ENCODE peak calls at places on chromosomes 6 and 20, in nine cellular contexts. One of them, this sample, is unnamed.

GRCh38 chr20:504632-505075 is 38.9 kb downstream of the CSNK2A1 start:
- DNase-seq in stimulated activated CD8-positive, alpha-beta memory T cell treated with anti-CD3 and anti-CD28 coated beads, Interleukin-15, amount 100 ng/mL, for 24 hours: no peak
- DNase-seq in stimulated activated naive CD8-positive, alpha-beta T cell treated with anti-CD3 and anti-CD28 coated beads, Interleukin-15, Interleukin-2, amounts not matched to agents 100 U/mL and 50 U/mL, for 24 hours: no peak
- DNase-seq in GM04504: no peak
- DNase-seq in GDM1: no peak
- DNase-seq in naive thymus-derived CD8-positive, alpha-beta T cell: no peak
- DNase-seq in Calu3: no peak
- DNase-seq in NCI-H1930: no peak
- DNase-seq in activated T-cell treated with anti-CD3 and anti-CD28 coated beads, Interleukin-2, amount 50 U/mL, for 48 hours: no peak
- DNase-seq in this sample: no peak

GRCh38 chr20:44342240-44342639 is 5.4 kb downstream of the R3HDML start:
- DNase-seq in stimulated activated CD8-positive, alpha-beta memory T cell treated with anti-CD3 and anti-CD28 coated beads, Interleukin-15, amount 100 ng/mL, for 24 hours: no peak
- DNase-seq in stimulated activated naive CD8-positive, alpha-beta T cell treated with anti-CD3 and anti-CD28 coated beads, Interleukin-15, Interleukin-2, amounts not matched to agents 100 U/mL and 50 U/mL, for 24 hours: no peak
- DNase-seq in GM04504: no peak
- DNase-seq in GDM1: no peak
- DNase-seq in naive thymus-derived CD8-positive, alpha-beta T cell: no peak
- DNase-seq in Calu3: no peak
- DNase-seq in NCI-H1930: no peak
- DNase-seq in activated T-cell treated with anti-CD3 and anti-CD28 coated beads, Interleukin-2, amount 50 U/mL, for 48 hours: no peak
- DNase-seq in this sample: no peak

GRCh38 chr6:16670183-16670582 is 91.1 kb downstream of the ATXN1 start:
- DNase-seq in stimulated activated CD8-positive, alpha-beta memory T cell treated with anti-CD3 and anti-CD28 coated beads, Interleukin-15, amount 100 ng/mL, for 24 hours: no peak
- DNase-seq in stimulated activated naive CD8-positive, alpha-beta T cell treated with anti-CD3 and anti-CD28 coated beads, Interleukin-15, Interleukin-2, amounts not matched to agents 100 U/mL and 50 U/mL, for 24 hours: no peak
- DNase-seq in GM04504: no peak
- DNase-seq in GDM1: no peak
- DNase-seq in naive thymus-derived CD8-positive, alpha-beta T cell: no peak
- DNase-seq in Calu3: peak
- DNase-seq in NCI-H1930: no peak
- DNase-seq in activated T-cell treated with anti-CD3 and anti-CD28 coated beads, Interleukin-2, amount 50 U/mL, for 48 hours: no peak
- DNase-seq in this sample: no peak

GRCh38 chr20:51310216-51310615 is 232.3 kb downstream of the NFATC2 start:
- DNase-seq in stimulated activated CD8-positive, alpha-beta memory T cell treated with anti-CD3 and anti-CD28 coated beads, Interleukin-15, amount 100 ng/mL, for 24 hours: no peak
- DNase-seq in stimulated activated naive CD8-positive, alpha-beta T cell treated with anti-CD3 and anti-CD28 coated beads, Interleukin-15, Interleukin-2, amounts not matched to agents 100 U/mL and 50 U/mL, for 24 hours: no peak
- DNase-seq in GM04504: no peak
- DNase-seq in GDM1: no peak
- DNase-seq in naive thymus-derived CD8-positive, alpha-beta T cell: no peak
- DNase-seq in Calu3: no peak
- DNase-seq in NCI-H1930: no peak
- DNase-seq in activated T-cell treated with anti-CD3 and anti-CD28 coated beads, Interleukin-2, amount 50 U/mL, for 48 hours: no peak
- DNase-seq in this sample: no peak

GRCh38 chr6:45297302-45297701 is 30.8 kb upstream of the RUNX2 start:
- DNase-seq in stimulated activated CD8-positive, alpha-beta memory T cell treated with anti-CD3 and anti-CD28 coated beads, Interleukin-15, amount 100 ng/mL, for 24 hours: no peak
- DNase-seq in stimulated activated naive CD8-positive, alpha-beta T cell treated with anti-CD3 and anti-CD28 coated beads, Interleukin-15, Interleukin-2, amounts not matched to agents 100 U/mL and 50 U/mL, for 24 hours: no peak
- DNase-seq in GM04504: no peak
- DNase-seq in GDM1: no peak
- DNase-seq in naive thymus-derived CD8-positive, alpha-beta T cell: no peak
- DNase-seq in Calu3: no peak
- DNase-seq in NCI-H1930: no peak
- DNase-seq in activated T-cell treated with anti-CD3 and anti-CD28 coated beads, Interleukin-2, amount 50 U/mL, for 48 hours: no peak
- DNase-seq in this sample: no peak

GRCh38 chr20:32158943-32159660 is 48.4 kb downstream of the PLAGL2 start:
- DNase-seq in stimulated activated CD8-positive, alpha-beta memory T cell treated with anti-CD3 and anti-CD28 coated beads, Interleukin-15, amount 100 ng/mL, for 24 hours: no peak
- DNase-seq in stimulated activated naive CD8-positive, alpha-beta T cell treated with anti-CD3 and anti-CD28 coated beads, Interleukin-15, Interleukin-2, amounts not matched to agents 100 U/mL and 50 U/mL, for 24 hours: no peak
- DNase-seq in GM04504: no peak
- DNase-seq in GDM1: no peak
- DNase-seq in naive thymus-derived CD8-positive, alpha-beta T cell: no peak
- DNase-seq in Calu3: no peak
- DNase-seq in NCI-H1930: no peak
- DNase-seq in activated T-cell treated with anti-CD3 and anti-CD28 coated beads, Interleukin-2, amount 50 U/mL, for 48 hours: peak
- DNase-seq in this sample: no peak

GRCh38 chr6:5471044-5471443 is 209.7 kb downstream of the FARS2 start:
- DNase-seq in stimulated activated CD8-positive, alpha-beta memory T cell treated with anti-CD3 and anti-CD28 coated beads, Interleukin-15, amount 100 ng/mL, for 24 hours: no peak
- DNase-seq in stimulated activated naive CD8-positive, alpha-beta T cell treated with anti-CD3 and anti-CD28 coated beads, Interleukin-15, Interleukin-2, amounts not matched to agents 100 U/mL and 50 U/mL, for 24 hours: peak
- DNase-seq in GM04504: peak
- DNase-seq in GDM1: peak
- DNase-seq in naive thymus-derived CD8-positive, alpha-beta T cell: peak
- DNase-seq in Calu3: no peak
- DNase-seq in NCI-H1930: peak
- DNase-seq in activated T-cell treated with anti-CD3 and anti-CD28 coated beads, Interleukin-2, amount 50 U/mL, for 48 hours: peak
- DNase-seq in this sample: no peak

GRCh38 chr6:166625356-166625755 is 1.7 kb downstream of the RPS6KA2 start:
- DNase-seq in stimulated activated CD8-positive, alpha-beta memory T cell treated with anti-CD3 and anti-CD28 coated beads, Interleukin-15, amount 100 ng/mL, for 24 hours: no peak
- DNase-seq in stimulated activated naive CD8-positive, alpha-beta T cell treated with anti-CD3 and anti-CD28 coated beads, Interleukin-15, Interleukin-2, amounts not matched to agents 100 U/mL and 50 U/mL, for 24 hours: no peak
- DNase-seq in GM04504: no peak
- DNase-seq in GDM1: no peak
- DNase-seq in naive thymus-derived CD8-positive, alpha-beta T cell: no peak
- DNase-seq in Calu3: no peak
- DNase-seq in NCI-H1930: no peak
- DNase-seq in activated T-cell treated with anti-CD3 and anti-CD28 coated beads, Interleukin-2, amount 50 U/mL, for 48 hours: no peak
- DNase-seq in this sample: no peak

GRCh38 chr6:35624341-35625070 is 64.2 kb downstream of the FKBP5 start:
- DNase-seq in stimulated activated CD8-positive, alpha-beta memory T cell treated with anti-CD3 and anti-CD28 coated beads, Interleukin-15, amount 100 ng/mL, for 24 hours: no peak
- DNase-seq in stimulated activated naive CD8-positive, alpha-beta T cell treated with anti-CD3 and anti-CD28 coated beads, Interleukin-15, Interleukin-2, amounts not matched to agents 100 U/mL and 50 U/mL, for 24 hours: no peak
- DNase-seq in GM04504: no peak
- DNase-seq in GDM1: no peak
- DNase-seq in naive thymus-derived CD8-positive, alpha-beta T cell: peak
- DNase-seq in Calu3: no peak
- DNase-seq in NCI-H1930: no peak
- DNase-seq in activated T-cell treated with anti-CD3 and anti-CD28 coated beads, Interleukin-2, amount 50 U/mL, for 48 hours: no peak
- DNase-seq in this sample: no peak